ENCODE peak calls at places on chromosomes 1 and 21, in four cellular contexts. One of them, this sample, is unnamed.

GRCh38 chr21:14533555-14534400 is 12.3 kb downstream of the SAMSN1 start:
- DNase-seq in upper lobe of left lung: no peak
- DNase-seq in A549: peak; percentile 26
- DNase-seq in H1: no peak
- DNase-seq in this sample: no peak

GRCh38 chr1:34066921-34067603 is 98.0 kb downstream of the CSMD2 start:
- DNase-seq in H1: no peak
- DNase-seq in A549: no peak
- DNase-seq in upper lobe of left lung: no peak
- DNase-seq in this sample: no peak

GRCh38 chr1:231057410-231057809 is 17.4 kb upstream of the FAM89A start:
- DNase-seq in H1: no peak
- DNase-seq in A549: no peak
- DNase-seq in upper lobe of left lung: no peak
- DNase-seq in this sample: no peak

GRCh38 chr1:228494970-228495853 is 8.0 kb downstream of the RNF187 start:
- DNase-seq in upper lobe of left lung: no peak
- DNase-seq in H1: no peak
- DNase-seq in A549: no peak
- DNase-seq in this sample: no peak

GRCh38 chr1:6419803-6420593 is at the start of gene HES2:
- DNase-seq in A549: no peak
- DNase-seq in upper lobe of left lung: peak; percentile 91
- DNase-seq in H1: peak; percentile 82
- DNase-seq in this sample: no peak

GRCh38 chr1:21152423-21153100 is 24.1 kb downstream of the EIF4G3 start:
- DNase-seq in H1: no peak
- DNase-seq in A549: no peak
- DNase-seq in upper lobe of left lung: no peak
- DNase-seq in this sample: no peak

GRCh38 chr1:86466986-86467385 is 1.7 kb upstream of the CLCA1 start:
- DNase-seq in A549: no peak
- DNase-seq in H1: no peak
- DNase-seq in upper lobe of left lung: peak; percentile 8
- DNase-seq in this sample: no peak

GRCh38 chr1:209584186-209584776 is 767 bp downstream of the CAMK1G start:
- DNase-seq in upper lobe of left lung: no peak
- DNase-seq in A549: no peak
- DNase-seq in H1: no peak
- DNase-seq in this sample: peak; percentile 64

GRCh38 chr1:23902611-23903278 is 10.4 kb downstream of the CNR2 start:
- DNase-seq in upper lobe of left lung: peak; percentile 88
- DNase-seq in A549: no peak
- DNase-seq in H1: peak; percentile 56
- DNase-seq in this sample: no peak

GRCh38 chr1:213003281-213003680 is 12.4 kb downstream of the ANGEL2 start:
- DNase-seq in A549: no peak
- DNase-seq in H1: no peak
- DNase-seq in upper lobe of left lung: no peak
- DNase-seq in this sample: no peak

GRCh38 chr1:205774277-205775014 is 836 bp downstream of the RAB29 start:
- DNase-seq in upper lobe of left lung: no peak
- DNase-seq in H1: peak; percentile 59
- DNase-seq in A549: no peak
- DNase-seq in this sample: no peak

GRCh38 chr1:146039844-146040194 is 18.3 kb upstream of the HJV start:
- DNase-seq in A549: peak; percentile 19
- DNase-seq in upper lobe of left lung: no peak
- DNase-seq in H1: no peak
- DNase-seq in this sample: peak; percentile 31

GRCh38 chr1:65425697-65426096 is 5.2 kb downstream of the LEPR start:
- DNase-seq in A549: peak; percentile 79
- DNase-seq in upper lobe of left lung: no peak
- DNase-seq in H1: no peak
- DNase-seq in this sample: no peak

GRCh38 chr1:157978547-157979403 is 14.7 kb upstream of the KIRREL1 start:
- DNase-seq in upper lobe of left lung: peak; percentile 77
- DNase-seq in A549: no peak
- DNase-seq in H1: peak; percentile 83
- DNase-seq in this sample: no peak

GRCh38 chr1:21874778-21875547 is 62.1 kb downstream of the HSPG2 start:
- DNase-seq in upper lobe of left lung: peak; percentile 81
- DNase-seq in A549: no peak
- DNase-seq in H1: no peak
- DNase-seq in this sample: no peak

GRCh38 chr1:200665851-200666250 is 3.9 kb downstream of the DDX59 start:
- DNase-seq in A549: no peak
- DNase-seq in H1: no peak
- DNase-seq in upper lobe of left lung: no peak
- DNase-seq in this sample: no peak

GRCh38 chr1:27021347-27022031 is 8.8 kb upstream of the TENT5B start:
- DNase-seq in H1: no peak
- DNase-seq in upper lobe of left lung: no peak
- DNase-seq in A549: no peak
- DNase-seq in this sample: no peak

GRCh38 chr1:62407398-62408009 is 29.3 kb upstream of the USP1 start:
- DNase-seq in A549: peak; percentile 46
- DNase-seq in H1: no peak
- DNase-seq in upper lobe of left lung: no peak
- DNase-seq in this sample: no peak

GRCh38 chr1:47380699-47381098 is 35.4 kb upstream of the FOXE3 start:
- DNase-seq in upper lobe of left lung: no peak
- DNase-seq in H1: no peak
- DNase-seq in A549: no peak
- DNase-seq in this sample: no peak

GRCh38 chr1:42613803-42614131 is 44.5 kb upstream of the PPIH start:
- DNase-seq in upper lobe of left lung: no peak
- DNase-seq in H1: no peak
- DNase-seq in A549: no peak
- DNase-seq in this sample: no peak

GRCh38 chr1:2586154-2587070 is at the start of gene PRXL2B:
- DNase-seq in H1: peak; percentile 100
- DNase-seq in upper lobe of left lung: peak; percentile 100
- DNase-seq in A549: peak; percentile 97
- DNase-seq in this sample: peak; percentile 100

GRCh38 chr1:218371927-218372672 is 27.0 kb downstream of the TGFB2 start:
- DNase-seq in H1: no peak
- DNase-seq in A549: no peak
- DNase-seq in upper lobe of left lung: no peak
- DNase-seq in this sample: peak; percentile 40

GRCh38 chr1:244964112-244964971 is 100.0 kb upstream of the HNRNPU start:
- DNase-seq in upper lobe of left lung: no peak
- DNase-seq in A549: peak; percentile 79
- DNase-seq in H1: no peak
- DNase-seq in this sample: no peak

GRCh38 chr1:114322207-114322606 is 168.5 kb upstream of the SYT6 start:
- DNase-seq in H1: no peak
- DNase-seq in A549: no peak
- DNase-seq in upper lobe of left lung: no peak
- DNase-seq in this sample: no peak

GRCh38 chr21:15976807-15977206 is 247.0 kb downstream of the USP25 start:
- DNase-seq in A549: peak; percentile 1
- DNase-seq in upper lobe of left lung: no peak
- DNase-seq in H1: no peak
- DNase-seq in this sample: no peak

GRCh38 chr1:39509360-39510009 is 18.0 kb downstream of the BMP8A start:
- DNase-seq in upper lobe of left lung: peak; percentile 83
- DNase-seq in A549: no peak
- DNase-seq in H1: no peak
- DNase-seq in this sample: peak; percentile 87

GRCh38 chr1:41041866-41042265 is 20.3 kb upstream of the SLFNL1 start:
- DNase-seq in A549: no peak
- DNase-seq in upper lobe of left lung: no peak
- DNase-seq in H1: no peak
- DNase-seq in this sample: no peak

GRCh38 chr1:244049142-244049968 is 1.7 kb upstream of the ZBTB18 start:
- DNase-seq in A549: no peak
- DNase-seq in upper lobe of left lung: peak; percentile 91
- DNase-seq in H1: no peak
- DNase-seq in this sample: peak; percentile 33

GRCh38 chr1:228059536-228060457 is 22.7 kb upstream of the ARF1 start:
- DNase-seq in upper lobe of left lung: peak; percentile 98
- DNase-seq in H1: peak; percentile 100
- DNase-seq in A549: peak; percentile 88
- DNase-seq in this sample: no peak

GRCh38 chr1:227489572-227489971 is 73.8 kb upstream of the ZNF678 start:
- DNase-seq in A549: no peak
- DNase-seq in H1: no peak
- DNase-seq in upper lobe of left lung: no peak
- DNase-seq in this sample: no peak

GRCh38 chr1:243740255-243740999 is 109.6 kb downstream of the AKT3 start:
- DNase-seq in H1: no peak
- DNase-seq in A549: no peak
- DNase-seq in upper lobe of left lung: no peak
- DNase-seq in this sample: no peak

GRCh38 chr1:230739564-230739963 is 7.6 kb upstream of the CAPN9 start:
- DNase-seq in A549: no peak
- DNase-seq in H1: no peak
- DNase-seq in upper lobe of left lung: no peak
- DNase-seq in this sample: no peak

GRCh38 chr1:76949503-76949902 is 82.2 kb downstream of the ST6GALNAC5 start:
- DNase-seq in upper lobe of left lung: no peak
- DNase-seq in H1: no peak
- DNase-seq in A549: no peak
- DNase-seq in this sample: no peak

GRCh38 chr1:8164670-8165069 is 138.6 kb upstream of the ERRFI1 start:
- DNase-seq in upper lobe of left lung: no peak
- DNase-seq in H1: no peak
- DNase-seq in A549: no peak
- DNase-seq in this sample: no peak

GRCh38 chr1:171753685-171754380 is 12.0 kb upstream of the VAMP4 start:
- DNase-seq in upper lobe of left lung: no peak
- DNase-seq in A549: no peak
- DNase-seq in H1: no peak
- DNase-seq in this sample: no peak

GRCh38 chr1:208807446-208808117 is 563.4 kb upstream of the PLXNA2 start:
- DNase-seq in A549: no peak
- DNase-seq in upper lobe of left lung: no peak
- DNase-seq in H1: no peak
- DNase-seq in this sample: no peak

GRCh38 chr1:202106340-202107284 is 16.1 kb upstream of the GPR37L1 start:
- DNase-seq in A549: peak; percentile 78
- DNase-seq in upper lobe of left lung: no peak
- DNase-seq in H1: no peak
- DNase-seq in this sample: no peak
- TF ChIP-seq POLR2A in A549: no peak
- TF ChIP-seq POLR2A in upper lobe of left lung: no peak
- TF ChIP-seq POLR2A in H1: no peak
- TF ChIP-seq POLR2A in this sample: no peak

GRCh38 chr1:156802421-156802820 is 14.2 kb downstream of the SH2D2A start:
- DNase-seq in upper lobe of left lung: no peak
- DNase-seq in H1: no peak
- DNase-seq in A549: no peak
- DNase-seq in this sample: no peak

GRCh38 chr1:156804572-156805243 is 11.9 kb downstream of the SH2D2A start:
- DNase-seq in H1: no peak
- DNase-seq in A549: no peak
- DNase-seq in upper lobe of left lung: peak; percentile 46
- DNase-seq in this sample: no peak

GRCh38 chr1:156803086-156803851 is 13.4 kb downstream of the SH2D2A start:
- DNase-seq in upper lobe of left lung: no peak
- DNase-seq in A549: no peak
- DNase-seq in H1: no peak
- DNase-seq in this sample: no peak

GRCh38 chr1:156804026-156804425 is 12.6 kb downstream of the SH2D2A start:
- DNase-seq in upper lobe of left lung: no peak
- DNase-seq in A549: no peak
- DNase-seq in H1: no peak
- DNase-seq in this sample: no peak

GRCh38 chr1:156801409-156802121 is 15.1 kb downstream of the SH2D2A start:
- DNase-seq in upper lobe of left lung: no peak
- DNase-seq in A549: no peak
- DNase-seq in H1: no peak
- DNase-seq in this sample: no peak
- TF ChIP-seq EP300 in upper lobe of left lung: no peak
- TF ChIP-seq EP300 in A549: no peak
- TF ChIP-seq EP300 in H1: no peak
- TF ChIP-seq EP300 in this sample: no peak

GRCh38 chr1:1399187-1399869 is at the start of gene CCNL2:
- DNase-seq in A549: peak; percentile 97
- DNase-seq in H1: peak; percentile 99
- DNase-seq in upper lobe of left lung: peak; percentile 100
- DNase-seq in this sample: peak; percentile 99
- TF ChIP-seq POLR2A in A549: peak; percentile 60
- TF ChIP-seq POLR2A in H1: peak; percentile 66
- TF ChIP-seq POLR2A in upper lobe of left lung: no peak
- TF ChIP-seq POLR2A in this sample: peak; percentile 35

DNA sequence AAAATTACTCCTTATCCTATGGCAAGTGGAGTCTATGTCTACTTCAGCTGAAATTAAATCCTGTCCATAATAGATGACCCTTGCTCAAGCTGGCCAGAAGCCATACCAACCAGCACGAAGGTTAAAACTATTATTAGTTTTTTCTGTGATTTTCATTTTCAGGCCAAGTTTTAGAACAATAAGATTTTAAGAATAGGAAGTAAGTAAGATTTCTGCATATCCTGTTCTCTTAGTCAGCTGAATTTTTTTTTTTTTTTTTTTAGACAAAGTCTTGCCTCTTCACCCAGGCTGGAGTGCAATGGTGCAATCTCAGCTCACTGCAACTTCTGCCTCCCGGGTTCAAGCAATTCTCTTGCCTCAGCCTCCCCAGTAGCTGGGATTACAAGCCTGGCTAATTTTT is 6.1 kb upstream of the RBP7 start:
- DNase-seq in upper lobe of left lung: no peak
- DNase-seq in A549: no peak
- DNase-seq in H1: no peak
- DNase-seq in this sample: no peak
- TF ChIP-seq EP300 in upper lobe of left lung: no peak
- TF ChIP-seq EP300 in A549: no peak
- TF ChIP-seq EP300 in H1: no peak
- TF ChIP-seq EP300 in this sample: no peak

GRCh38 chr1:203628185-203628996 is 1.8 kb downstream of the ATP2B4 start:
- DNase-seq in H1: peak; percentile 80
- DNase-seq in upper lobe of left lung: peak; percentile 77
- DNase-seq in A549: no peak
- DNase-seq in this sample: peak; percentile 64
- TF ChIP-seq POLR2A in H1: peak; percentile 86
- TF ChIP-seq POLR2A in upper lobe of left lung: no peak
- TF ChIP-seq POLR2A in A549: no peak
- TF ChIP-seq POLR2A in this sample: no peak

GRCh38 chr1:156510709-156511108 is 10.1 kb upstream of the MEF2D start:
- DNase-seq in upper lobe of left lung: no peak
- DNase-seq in H1: no peak
- DNase-seq in A549: no peak
- DNase-seq in this sample: peak; percentile 91
- TF ChIP-seq EP300 in upper lobe of left lung: peak; percentile 85
- TF ChIP-seq EP300 in H1: no peak
- TF ChIP-seq EP300 in A549: no peak
- TF ChIP-seq EP300 in this sample: peak; percentile 78